ENCODE peak calls at places on chromosomes 12 and 14, in four cellular contexts. One of them, this sample, is unnamed.

GRCh38 chr12:111488271-111488670 is 82.5 kb downstream of the SH2B3 start:
- DNase-seq in CD4-positive, CD25-positive, alpha-beta regulatory T cell: no peak
- DNase-seq in fibroblast of lung: peak; percentile 28
- DNase-seq in heart left ventricle: no peak
- DNase-seq in this sample: peak; percentile 60

GRCh38 chr12:546920-547845 is 87.4 kb downstream of the B4GALNT3 start:
- DNase-seq in heart left ventricle: peak; percentile 85
- DNase-seq in fibroblast of lung: peak; percentile 43
- DNase-seq in CD4-positive, CD25-positive, alpha-beta regulatory T cell: peak; percentile 63
- DNase-seq in this sample: peak; percentile 80

GRCh38 chr12:65824314-65824563 is at the start of gene HMGA2:
- DNase-seq in fibroblast of lung: peak; percentile 89
- DNase-seq in CD4-positive, CD25-positive, alpha-beta regulatory T cell: peak; percentile 1
- DNase-seq in heart left ventricle: peak; percentile 68
- DNase-seq in this sample: no peak

GRCh38 chr14:59161571-59162175 is 26.8 kb upstream of the DAAM1 start:
- DNase-seq in heart left ventricle: no peak
- DNase-seq in CD4-positive, CD25-positive, alpha-beta regulatory T cell: no peak
- DNase-seq in fibroblast of lung: peak; percentile 91
- DNase-seq in this sample: no peak

GRCh38 chr14:65185859-65186258 is 83.5 kb upstream of the MAX start:
- DNase-seq in fibroblast of lung: no peak
- DNase-seq in CD4-positive, CD25-positive, alpha-beta regulatory T cell: no peak
- DNase-seq in heart left ventricle: no peak
- DNase-seq in this sample: no peak

GRCh38 chr12:56931474-56931978 is 2.7 kb downstream of the SDR9C7 start:
- DNase-seq in fibroblast of lung: peak; percentile 58
- DNase-seq in heart left ventricle: no peak
- DNase-seq in CD4-positive, CD25-positive, alpha-beta regulatory T cell: peak; percentile 55
- DNase-seq in this sample: no peak

GRCh38 chr12:53042607-53043454 is 7.0 kb upstream of the TNS2 start:
- DNase-seq in fibroblast of lung: no peak
- DNase-seq in heart left ventricle: no peak
- DNase-seq in CD4-positive, CD25-positive, alpha-beta regulatory T cell: no peak
- DNase-seq in this sample: no peak

GRCh38 chr12:41476499-41476898 is 288.4 kb downstream of the PDZRN4 start:
- DNase-seq in fibroblast of lung: no peak
- DNase-seq in CD4-positive, CD25-positive, alpha-beta regulatory T cell: no peak
- DNase-seq in heart left ventricle: no peak
- DNase-seq in this sample: no peak

GRCh38 chr12:12985817-12986408 is 14.2 kb downstream of the HEBP1 start:
- DNase-seq in heart left ventricle: no peak
- DNase-seq in fibroblast of lung: peak; percentile 23
- DNase-seq in CD4-positive, CD25-positive, alpha-beta regulatory T cell: peak; percentile 28
- DNase-seq in this sample: no peak

DNA sequence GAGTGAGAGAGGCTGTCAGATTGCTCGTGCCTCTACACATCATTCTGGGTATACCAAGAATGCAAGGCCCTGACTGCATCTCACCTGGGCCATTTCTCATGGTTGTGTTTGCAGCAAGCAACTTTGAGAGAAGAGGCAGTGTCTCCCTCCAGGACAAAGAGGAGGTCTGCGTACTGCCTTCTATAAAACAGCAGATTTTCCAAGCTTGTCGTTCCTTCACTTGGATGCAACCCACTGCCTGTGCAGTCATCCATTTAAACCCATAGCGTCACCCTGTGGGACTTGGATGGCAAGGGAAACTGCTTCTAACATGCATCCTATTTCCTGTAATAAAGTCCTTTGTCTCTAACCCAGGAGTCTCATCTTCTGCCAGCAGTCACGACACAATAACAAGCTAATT is 1.3 kb downstream of the POMT2 start:
- DNase-seq in fibroblast of lung: no peak
- DNase-seq in CD4-positive, CD25-positive, alpha-beta regulatory T cell: no peak
- DNase-seq in heart left ventricle: no peak
- DNase-seq in this sample: no peak
- H3K4me1 ChIP-seq in fibroblast of lung: no peaks in the 10 kb centered on the region
- H3K4me1 ChIP-seq in CD4-positive, CD25-positive, alpha-beta regulatory T cell: peaks cover 15% of the 10 kb centered on the region
- H3K4me1 ChIP-seq in heart left ventricle: peaks cover 8% of the 10 kb centered on the region
- H3K4me1 ChIP-seq in this sample: peaks cover 28% of the 10 kb centered on the region

GRCh38 chr12:19437996-19438395 is 1.3 kb upstream of the AEBP2 start:
- DNase-seq in heart left ventricle: no peak
- DNase-seq in CD4-positive, CD25-positive, alpha-beta regulatory T cell: no peak
- DNase-seq in fibroblast of lung: no peak
- DNase-seq in this sample: no peak
- H3K27ac ChIP-seq in heart left ventricle: no peak overlapping the region
- H3K27ac ChIP-seq in CD4-positive, CD25-positive, alpha-beta regulatory T cell: no peak overlapping the region
- H3K27ac ChIP-seq in fibroblast of lung: no peak overlapping the region
- H3K27ac ChIP-seq in this sample: no peak overlapping the region

GRCh38 chr14:96126783-96127271 is 77.8 kb upstream of the BDKRB2 start:
- DNase-seq in heart left ventricle: no peak
- DNase-seq in fibroblast of lung: peak; percentile 47
- DNase-seq in CD4-positive, CD25-positive, alpha-beta regulatory T cell: no peak
- DNase-seq in this sample: no peak

GRCh38 chr14:96131836-96132235 is 72.8 kb upstream of the BDKRB2 start:
- DNase-seq in fibroblast of lung: no peak
- DNase-seq in heart left ventricle: no peak
- DNase-seq in CD4-positive, CD25-positive, alpha-beta regulatory T cell: no peak
- DNase-seq in this sample: no peak

GRCh38 chr14:96129128-96129736 is 75.4 kb upstream of the BDKRB2 start:
- DNase-seq in heart left ventricle: no peak
- DNase-seq in CD4-positive, CD25-positive, alpha-beta regulatory T cell: no peak
- DNase-seq in fibroblast of lung: no peak
- DNase-seq in this sample: no peak

GRCh38 chr14:96130854-96131253 is 73.8 kb upstream of the BDKRB2 start:
- DNase-seq in fibroblast of lung: peak; percentile 46
- DNase-seq in heart left ventricle: no peak
- DNase-seq in CD4-positive, CD25-positive, alpha-beta regulatory T cell: no peak
- DNase-seq in this sample: no peak

DNA sequence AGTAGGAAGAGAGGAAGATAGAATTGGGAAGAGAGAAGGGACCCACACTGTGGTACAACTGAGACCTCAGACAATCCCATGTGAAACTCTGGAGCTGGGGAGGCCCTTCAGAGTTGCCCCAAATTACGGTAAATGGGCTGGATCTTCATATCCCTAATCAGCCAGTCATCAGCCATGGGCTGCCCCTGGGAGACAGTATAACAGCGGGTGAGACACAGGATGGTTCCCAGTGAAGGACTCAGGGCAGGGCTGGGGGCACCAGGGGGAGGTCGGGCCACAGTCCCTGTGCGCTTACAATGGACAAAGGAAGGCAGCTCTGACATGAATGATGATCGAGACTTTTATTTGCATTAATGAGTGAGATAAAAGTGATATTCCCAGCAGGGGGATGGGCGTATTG is 74.2 kb upstream of the BDKRB2 start:
- DNase-seq in heart left ventricle: no peak
- DNase-seq in CD4-positive, CD25-positive, alpha-beta regulatory T cell: no peak
- DNase-seq in fibroblast of lung: no peak
- DNase-seq in this sample: no peak
- H3K4me1 ChIP-seq in heart left ventricle: peaks cover 2% of the 10 kb centered on the region
- H3K4me1 ChIP-seq in CD4-positive, CD25-positive, alpha-beta regulatory T cell: peaks cover 6% of the 10 kb centered on the region
- H3K4me1 ChIP-seq in fibroblast of lung: no peaks in the 10 kb centered on the region
- H3K4me1 ChIP-seq in this sample: peaks cover 11% of the 10 kb centered on the region

GRCh38 chr12:15256760-15257159 is 35.5 kb upstream of the RERG start:
- DNase-seq in CD4-positive, CD25-positive, alpha-beta regulatory T cell: no peak
- DNase-seq in fibroblast of lung: peak; percentile 97
- DNase-seq in heart left ventricle: no peak
- DNase-seq in this sample: no peak

GRCh38 chr12:15253990-15254389 is 32.8 kb upstream of the RERG start:
- DNase-seq in CD4-positive, CD25-positive, alpha-beta regulatory T cell: no peak
- DNase-seq in heart left ventricle: no peak
- DNase-seq in fibroblast of lung: no peak
- DNase-seq in this sample: no peak
- H3K27ac ChIP-seq in CD4-positive, CD25-positive, alpha-beta regulatory T cell: no peak overlapping the region
- H3K27ac ChIP-seq in heart left ventricle: no peak overlapping the region
- H3K27ac ChIP-seq in fibroblast of lung: no peak overlapping the region
- H3K27ac ChIP-seq in this sample: no peak overlapping the region

GRCh38 chr12:70272510-70272909 is 29.3 kb downstream of the CNOT2 start:
- DNase-seq in heart left ventricle: no peak
- DNase-seq in CD4-positive, CD25-positive, alpha-beta regulatory T cell: no peak
- DNase-seq in fibroblast of lung: no peak
- DNase-seq in this sample: no peak
- H3K4me1 ChIP-seq in heart left ventricle: no peaks in the 10 kb centered on the region
- H3K4me1 ChIP-seq in CD4-positive, CD25-positive, alpha-beta regulatory T cell: no peaks in the 10 kb centered on the region
- H3K4me1 ChIP-seq in fibroblast of lung: no peaks in the 10 kb centered on the region
- H3K4me1 ChIP-seq in this sample: peaks cover 55% of the 10 kb centered on the region

GRCh38 chr12:11685261-11685660 is 35.8 kb downstream of the ETV6 start:
- DNase-seq in fibroblast of lung: no peak
- DNase-seq in CD4-positive, CD25-positive, alpha-beta regulatory T cell: no peak
- DNase-seq in heart left ventricle: no peak
- DNase-seq in this sample: no peak
- H3K27ac ChIP-seq in fibroblast of lung: no peak overlapping the region
- H3K27ac ChIP-seq in CD4-positive, CD25-positive, alpha-beta regulatory T cell: no peak overlapping the region
- H3K27ac ChIP-seq in heart left ventricle: no peak overlapping the region
- H3K27ac ChIP-seq in this sample: no peak overlapping the region

GRCh38 chr14:34449819-34450541 is 12.1 kb downstream of the SPTSSA start:
- DNase-seq in heart left ventricle: no peak
- DNase-seq in CD4-positive, CD25-positive, alpha-beta regulatory T cell: no peak
- DNase-seq in fibroblast of lung: no peak
- DNase-seq in this sample: no peak

GRCh38 chr14:34450542-34450915 is 11.5 kb downstream of the SPTSSA start:
- DNase-seq in CD4-positive, CD25-positive, alpha-beta regulatory T cell: no peak
- DNase-seq in heart left ventricle: no peak
- DNase-seq in fibroblast of lung: no peak
- DNase-seq in this sample: no peak

GRCh38 chr14:34450958-34451357 is 11.1 kb downstream of the SPTSSA start:
- DNase-seq in heart left ventricle: no peak
- DNase-seq in fibroblast of lung: no peak
- DNase-seq in CD4-positive, CD25-positive, alpha-beta regulatory T cell: no peak
- DNase-seq in this sample: no peak

GRCh38 chr14:34452258-34452822 is 9.7 kb downstream of the SPTSSA start:
- DNase-seq in fibroblast of lung: no peak
- DNase-seq in CD4-positive, CD25-positive, alpha-beta regulatory T cell: no peak
- DNase-seq in heart left ventricle: no peak
- DNase-seq in this sample: no peak

DNA sequence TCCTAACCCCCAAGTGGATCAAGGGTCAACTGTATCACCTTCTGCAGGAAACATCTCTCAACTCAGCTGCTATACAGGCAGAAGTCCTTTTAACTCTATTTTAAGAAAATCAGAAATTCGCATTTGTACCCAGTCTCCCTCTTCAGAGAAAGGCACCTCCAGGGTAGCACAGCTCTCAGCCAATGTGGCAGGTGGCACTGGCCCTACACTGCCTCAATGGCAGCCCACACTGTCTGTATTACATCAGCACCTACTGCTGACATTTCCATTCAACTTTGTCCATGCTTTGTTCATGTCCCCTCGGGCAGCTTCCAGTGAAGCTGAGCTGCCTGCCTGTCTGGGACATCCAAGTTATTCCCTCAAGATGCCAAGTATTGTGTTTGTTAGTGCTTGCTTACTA is 8.8 kb downstream of the SPTSSA start:
- DNase-seq in heart left ventricle: no peak
- DNase-seq in fibroblast of lung: no peak
- DNase-seq in CD4-positive, CD25-positive, alpha-beta regulatory T cell: no peak
- DNase-seq in this sample: no peak
- H3K4me1 ChIP-seq in heart left ventricle: no peaks in the 10 kb centered on the region
- H3K4me1 ChIP-seq in fibroblast of lung: no peaks in the 10 kb centered on the region
- H3K4me1 ChIP-seq in CD4-positive, CD25-positive, alpha-beta regulatory T cell: peaks cover 4% of the 10 kb centered on the region
- H3K4me1 ChIP-seq in this sample: no peaks in the 10 kb centered on the region

GRCh38 chr14:86321151-86321550 is 791.2 kb downstream of the FLRT2 start:
- DNase-seq in CD4-positive, CD25-positive, alpha-beta regulatory T cell: no peak
- DNase-seq in fibroblast of lung: peak; percentile 51
- DNase-seq in heart left ventricle: no peak
- DNase-seq in this sample: no peak
- H3K27ac ChIP-seq in CD4-positive, CD25-positive, alpha-beta regulatory T cell: no peak overlapping the region
- H3K27ac ChIP-seq in fibroblast of lung: no peak overlapping the region
- H3K27ac ChIP-seq in heart left ventricle: no peak overlapping the region
- H3K27ac ChIP-seq in this sample: no peak overlapping the region

DNA sequence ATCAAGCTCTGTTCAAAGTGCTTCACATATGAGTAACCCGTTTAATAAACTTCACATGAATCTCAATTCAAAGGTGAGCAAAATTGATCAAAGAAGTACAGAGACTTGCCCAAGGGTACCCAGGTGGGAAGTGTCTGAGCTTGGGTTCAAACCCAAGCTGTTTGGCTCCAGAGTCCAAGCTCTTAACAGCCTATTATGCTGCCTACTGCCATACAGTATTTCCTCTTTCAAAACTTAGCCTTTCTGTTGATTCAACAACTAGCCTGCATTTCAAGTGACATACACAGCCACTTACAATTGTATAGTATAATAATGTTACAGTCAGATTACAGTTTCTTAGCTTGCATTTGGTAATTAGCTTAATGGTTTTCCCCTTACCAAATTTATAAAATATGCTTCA is 29.7 kb downstream of the FRMD6 start:
- DNase-seq in CD4-positive, CD25-positive, alpha-beta regulatory T cell: no peak
- DNase-seq in fibroblast of lung: no peak
- DNase-seq in heart left ventricle: no peak
- DNase-seq in this sample: no peak
- H3K4me1 ChIP-seq in CD4-positive, CD25-positive, alpha-beta regulatory T cell: no peaks in the 10 kb centered on the region
- H3K4me1 ChIP-seq in fibroblast of lung: peaks cover 14% of the 10 kb centered on the region
- H3K4me1 ChIP-seq in heart left ventricle: peaks cover 3% of the 10 kb centered on the region
- H3K4me1 ChIP-seq in this sample: peaks cover 3% of the 10 kb centered on the region

DNA sequence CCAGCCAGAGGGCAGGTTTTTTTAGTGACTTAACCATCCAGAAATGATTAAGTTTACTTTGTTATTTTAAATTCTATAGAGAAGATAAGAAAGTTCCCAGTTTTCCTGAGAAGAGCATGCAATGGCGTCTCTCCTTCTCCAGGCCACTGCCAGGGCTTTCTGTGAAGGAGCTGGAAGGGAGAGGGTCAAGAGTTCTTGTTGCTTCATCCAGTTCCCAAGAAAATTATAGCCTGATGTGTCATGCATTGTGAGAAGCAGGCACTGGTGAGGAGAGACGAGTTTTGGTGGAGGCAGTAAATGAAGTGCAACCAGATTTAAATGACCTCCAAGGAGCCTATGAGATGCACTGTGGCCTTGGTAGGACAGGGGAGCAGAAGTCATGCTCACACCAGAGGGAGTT is 14.2 kb downstream of the ELK3 start:
- DNase-seq in fibroblast of lung: peak; percentile 89
- DNase-seq in heart left ventricle: no peak
- DNase-seq in CD4-positive, CD25-positive, alpha-beta regulatory T cell: no peak
- DNase-seq in this sample: no peak
- H3K27ac ChIP-seq in fibroblast of lung: peak overlapping the region; percentile 30
- H3K27ac ChIP-seq in heart left ventricle: peak overlapping the region; percentile 81
- H3K27ac ChIP-seq in CD4-positive, CD25-positive, alpha-beta regulatory T cell: peak overlapping the region; percentile 69
- H3K27ac ChIP-seq in this sample: peak overlapping the region; percentile 59